ENCODE peak calls at places on chromosomes 6 and 20, in ten cellular contexts. U is activated naive CD8-positive, alpha-beta T cell treated with anti-CD3 and anti-CD28 coated beads for 36 hours; S is T47D; Q is T-helper 9 cell; R is GDM1; Y is WTC11; G is spleen; L is A549; K is lower leg skin; O is midbrain. P is an unnamed sample.

GRCh38 chr6:54899442-54899841 is 52.9 kb downstream of the FAM83B start:
- DNase-seq in U (no peak), S (no peak), Q (no peak), R (no peak), Y (no peak), G (no peak), L (no peak), K (no peak), O (no peak), P (no peak)

GRCh38 chr6:3868544-3868943 is 19.4 kb downstream of the FAM50B start:
- DNase-seq in U (no peak), S (no peak), Q (no peak), R (no peak), Y (no peak), G (no peak), L (no peak), K (no peak), O (peak), P (no peak)

GRCh38 chr20:3119044-3119443 is 34.5 kb upstream of the AVP start:
- DNase-seq in U (no peak), S (no peak), Q (no peak), R (no peak), Y (no peak), G (no peak), L (no peak), K (no peak), O (no peak), P (no peak)

GRCh38 chr20:43188234-43188653 is 1.5 kb downstream of the PTPRT start:
- DNase-seq in U (no peak), S (peak), Q (no peak), R (no peak), Y (no peak), G (no peak), L (no peak), K (no peak), O (no peak), P (no peak)

GRCh38 chr6:41222513-41222912 is 5.6 kb upstream of the TREML4 start:
- DNase-seq in U (no peak), S (no peak), Q (no peak), R (peak), Y (no peak), G (no peak), L (no peak), K (no peak), O (no peak), P (no peak)

GRCh38 chr6:56671651-56672461 is 29.2 kb upstream of the DST start:
- DNase-seq in U (no peak), S (no peak), Q (no peak), R (peak), Y (no peak), G (peak), L (no peak), K (peak), O (peak), P (no peak)

GRCh38 chr6:16129623-16130243 is 847 bp downstream of the MYLIP start:
- DNase-seq in U (peak), S (peak), Q (no peak), R (no peak), Y (peak), G (no peak), L (peak), K (peak), O (peak), P (peak)

GRCh38 chr6:43624786-43625288 is 4.2 kb downstream of the GTPBP2 start:
- DNase-seq in U (no peak), S (no peak), Q (no peak), R (no peak), Y (no peak), G (no peak), L (no peak), K (no peak), O (no peak), P (no peak)

GRCh38 chr20:20204326-20204725 is 152.0 kb downstream of the CFAP61 start:
- DNase-seq in U (no peak), S (no peak), Q (no peak), R (no peak), Y (no peak), G (no peak), L (no peak), K (no peak), O (no peak), P (no peak)

GRCh38 chr6:169291639-169292339 is 38.1 kb upstream of the THBS2 start:
- DNase-seq in U (no peak), S (no peak), Q (no peak), R (no peak), Y (no peak), G (no peak), L (peak), K (no peak), O (no peak), P (no peak)

P was measured in RKO.